ENCODE peak calls at places on chromosome 15, in four cellular contexts. P is fibroblast of lung, L is brain microvascular endothelial cell, N is HFF-Myc. V is an unnamed sample.

GRCh38 chr15:67190813-67191212 is 63.6 kb downstream of the AAGAB start:
- DNase-seq in P (no peak), L (no peak), N (no peak), V (no peak)

GRCh38 chr15:98933376-98933775 is 74.2 kb downstream of the PGPEP1L start:
- DNase-seq in P (no peak), L (no peak), N (no peak), V (no peak)

GRCh38 chr15:70596354-70597055 is 166.9 kb downstream of the UACA start:
- DNase-seq in P (peak; percentile 83), L (peak; percentile 89), N (peak; percentile 52), V (peak; percentile 82)

GRCh38 chr15:62112616-62113593 is 46.1 kb downstream of the C2CD4A start:
- DNase-seq in P (peak; percentile 70), L (peak; percentile 91), N (no peak), V (peak; percentile 87)

GRCh38 chr15:70324001-70324974 is 226.6 kb upstream of the TLE3 start:
- DNase-seq in P (peak; percentile 63), L (no peak), N (peak; percentile 87), V (peak; percentile 86)

GRCh38 chr15:100769043-100769974 is 110.3 kb upstream of the ALDH1A3 start:
- DNase-seq in P (no peak), L (no peak), N (no peak), V (no peak)

GRCh38 chr15:50148362-50148963 is 29.4 kb upstream of the ATP8B4 start:
- DNase-seq in P (peak; percentile 73), L (peak; percentile 64), N (no peak), V (peak; percentile 91)

GRCh38 chr15:48250640-48251076 is 44.6 kb downstream of the SLC12A1 start:
- DNase-seq in P (peak; percentile 88), L (peak; percentile 79), N (peak; percentile 65), V (peak; percentile 94)

GRCh38 chr15:65916664-65917406 is 47.5 kb downstream of the RAB11A start:
- DNase-seq in P (peak; percentile 59), L (peak; percentile 57), N (no peak), V (peak; percentile 82)

GRCh38 chr15:29452881-29453731 is 183.5 kb upstream of the NSMCE3 start:
- DNase-seq in P (no peak), L (no peak), N (no peak), V (no peak)

GRCh38 chr15:77659350-77660321 is 26.9 kb upstream of the LINGO1 start:
- DNase-seq in P (peak; percentile 39), L (peak; percentile 38), N (peak; percentile 9), V (peak; percentile 73)

GRCh38 chr15:77653832-77654480 is 21.2 kb upstream of the LINGO1 start:
- DNase-seq in P (no peak), L (no peak), N (no peak), V (no peak)

GRCh38 chr15:77656294-77656693 is 23.6 kb upstream of the LINGO1 start:
- DNase-seq in P (no peak), L (no peak), N (no peak), V (no peak)

GRCh38 chr15:77657629-77658238 is 25.0 kb upstream of the LINGO1 start:
- DNase-seq in P (no peak), L (no peak), N (no peak), V (no peak)

DNA sequence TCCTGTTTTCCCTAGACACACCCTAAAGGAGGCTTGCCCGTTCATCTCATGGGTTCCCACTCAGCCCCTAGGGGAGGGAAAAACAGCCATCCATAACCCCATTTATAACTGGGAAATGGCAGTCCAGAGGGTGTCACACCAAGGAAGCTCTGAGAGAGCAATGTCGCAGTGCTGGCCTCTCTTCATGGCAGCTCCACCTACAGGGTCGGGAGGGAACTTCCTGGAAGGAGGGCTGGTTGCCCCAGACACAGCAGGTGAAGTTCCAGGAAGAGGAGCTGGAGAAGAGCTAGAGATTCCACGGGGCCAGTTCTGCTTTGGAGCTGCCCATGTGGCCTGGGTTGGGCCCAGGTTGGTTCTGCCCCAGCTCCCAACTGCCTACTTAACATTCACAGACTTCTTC is 22.3 kb upstream of the LINGO1 start:
- DNase-seq in P (no peak), L (no peak), N (no peak), V (no peak)
- TF ChIP-seq CTCF in P (no peak), L (peak; percentile 58), N (peak; percentile 52), V (peak; percentile 51)

GRCh38 chr15:96347181-96348111 is 16.9 kb downstream of the NR2F2 start:
- DNase-seq in P (peak; percentile 75), L (peak; percentile 40), N (no peak), V (peak; percentile 84)
- H3K4me3 ChIP-seq in P (peak overlapping the region; percentile 100), L (peak overlapping the region; percentile 79), N (no peak overlapping the region), V (peak overlapping the region; percentile 94)

GRCh38 chr15:75720787-75721461 is 8.3 kb upstream of the CSPG4 start:
- DNase-seq in P (no peak), L (no peak), N (no peak), V (peak; percentile 15)
- TF ChIP-seq CTCF in P (no peak), L (peak; percentile 69), N (peak; percentile 21), V (peak; percentile 19)

DNA sequence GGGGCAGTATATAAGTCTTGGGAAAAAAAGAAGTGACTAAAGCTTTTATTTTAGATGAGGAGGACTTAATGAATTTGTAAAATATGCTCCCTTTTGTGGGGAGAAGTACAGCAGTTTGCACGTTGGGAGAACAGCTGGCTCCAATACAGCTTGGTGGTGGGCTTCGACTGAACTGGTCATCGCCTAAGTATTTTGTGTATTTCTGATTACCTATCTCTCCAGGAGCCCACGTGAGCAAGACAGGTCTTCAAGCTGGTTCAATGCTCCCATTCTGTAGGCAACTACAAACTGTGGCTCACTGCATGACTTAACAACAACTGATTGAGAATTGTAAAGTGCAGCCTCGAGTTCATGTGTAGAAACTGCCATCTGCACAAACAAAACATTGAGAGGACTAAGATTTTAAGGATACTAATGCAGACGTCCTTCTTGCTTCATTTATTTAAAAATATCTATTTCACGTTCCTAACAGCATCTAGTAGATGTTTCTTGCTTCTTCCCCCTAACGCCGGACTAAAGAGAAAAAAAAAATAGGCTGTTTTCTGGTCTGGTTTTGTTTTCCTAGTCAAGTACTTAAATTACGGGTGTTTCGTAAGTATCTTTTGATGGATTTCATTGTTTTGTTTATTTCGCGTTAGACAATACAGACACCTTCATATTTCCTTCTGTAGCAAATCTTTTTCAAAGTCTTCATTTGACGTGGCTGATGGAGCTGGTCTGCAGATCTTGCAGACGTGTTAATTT is 1.4 kb upstream of the GREM1 start:
- DNase-seq in P (peak; percentile 32), L (no peak), N (no peak), V (no peak)
- H3K4me3 ChIP-seq in P (peak overlapping the region; percentile 72), L (peak overlapping the region; percentile 67), N (no peak overlapping the region), V (peak overlapping the region; percentile 72)

V was measured in choroid plexus epithelial cell.